ENCODE peak calls at places on chromosomes 3 and 15, in five cellular contexts. One of them, this sample, is unnamed.

GRCh38 chr3:18758047-18758704 is 333.0 kb upstream of the SATB1 start:
- DNase-seq in cardiac septum: no peak
- DNase-seq in small intestine: peak
- DNase-seq in lower lobe of right lung: no peak
- DNase-seq in GM10248: peak
- DNase-seq in this sample: no peak

GRCh38 chr3:46405301-46406079 is 1.4 kb downstream of the CCR5AS start:
- DNase-seq in cardiac septum: no peak
- DNase-seq in small intestine: peak
- DNase-seq in lower lobe of right lung: peak
- DNase-seq in GM10248: no peak
- DNase-seq in this sample: no peak

GRCh38 chr3:69354948-69355347 is 30.9 kb downstream of the FRMD4B start:
- DNase-seq in cardiac septum: no peak
- DNase-seq in small intestine: no peak
- DNase-seq in lower lobe of right lung: no peak
- DNase-seq in GM10248: no peak
- DNase-seq in this sample: no peak

GRCh38 chr3:53696401-53697172 is 149.6 kb downstream of the CHDH start:
- DNase-seq in cardiac septum: no peak
- DNase-seq in small intestine: peak
- DNase-seq in lower lobe of right lung: peak
- DNase-seq in GM10248: no peak
- DNase-seq in this sample: no peak

GRCh38 chr3:122468896-122469533 is 45.7 kb downstream of the KPNA1 start:
- DNase-seq in cardiac septum: no peak
- DNase-seq in small intestine: no peak
- DNase-seq in lower lobe of right lung: no peak
- DNase-seq in GM10248: no peak
- DNase-seq in this sample: no peak

GRCh38 chr3:53166781-53167291 is 5.8 kb downstream of the PRKCD start:
- DNase-seq in cardiac septum: peak
- DNase-seq in small intestine: no peak
- DNase-seq in lower lobe of right lung: peak
- DNase-seq in GM10248: no peak
- DNase-seq in this sample: no peak

GRCh38 chr15:52423852-52424251 is 104.8 kb downstream of the MYO5A start:
- DNase-seq in cardiac septum: no peak
- DNase-seq in small intestine: no peak
- DNase-seq in lower lobe of right lung: no peak
- DNase-seq in GM10248: no peak
- DNase-seq in this sample: no peak

GRCh38 chr3:9732080-9732752 is 681 bp downstream of the BRPF1 start:
- DNase-seq in cardiac septum: no peak
- DNase-seq in small intestine: no peak
- DNase-seq in lower lobe of right lung: peak
- DNase-seq in GM10248: peak
- DNase-seq in this sample: no peak

GRCh38 chr15:35302340-35302739 is 217.2 kb upstream of the NANOGP8 start:
- DNase-seq in cardiac septum: no peak
- DNase-seq in small intestine: no peak
- DNase-seq in lower lobe of right lung: no peak
- DNase-seq in GM10248: no peak
- DNase-seq in this sample: no peak

GRCh38 chr15:60918234-60918964 is 310.7 kb downstream of the RORA start:
- DNase-seq in cardiac septum: no peak
- DNase-seq in small intestine: peak
- DNase-seq in lower lobe of right lung: no peak
- DNase-seq in GM10248: no peak
- DNase-seq in this sample: no peak

GRCh38 chr15:38868326-38869114 is 303.9 kb upstream of the RASGRP1 start:
- DNase-seq in cardiac septum: no peak
- DNase-seq in small intestine: peak
- DNase-seq in lower lobe of right lung: no peak
- DNase-seq in GM10248: no peak
- DNase-seq in this sample: no peak

GRCh38 chr3:59268170-59268569 is 218.3 kb upstream of the CFAP20DC start:
- DNase-seq in cardiac septum: no peak
- DNase-seq in small intestine: no peak
- DNase-seq in lower lobe of right lung: no peak
- DNase-seq in GM10248: no peak
- DNase-seq in this sample: no peak

GRCh38 chr3:9224490-9224889 is 25.0 kb downstream of the SRGAP3 start:
- DNase-seq in cardiac septum: no peak
- DNase-seq in small intestine: no peak
- DNase-seq in lower lobe of right lung: no peak
- DNase-seq in GM10248: peak
- DNase-seq in this sample: no peak

GRCh38 chr15:96626936-96627577 is 296.6 kb downstream of the NR2F2 start:
- DNase-seq in cardiac septum: no peak
- DNase-seq in small intestine: no peak
- DNase-seq in lower lobe of right lung: peak
- DNase-seq in GM10248: no peak
- DNase-seq in this sample: no peak

GRCh38 chr3:104392327-104392726 is 974.4 kb upstream of the ALCAM start:
- DNase-seq in cardiac septum: no peak
- DNase-seq in small intestine: no peak
- DNase-seq in lower lobe of right lung: no peak
- DNase-seq in GM10248: no peak
- DNase-seq in this sample: no peak

GRCh38 chr3:56980798-56981390 is 79.6 kb upstream of the SPATA12 start:
- DNase-seq in cardiac septum: peak
- DNase-seq in small intestine: no peak
- DNase-seq in lower lobe of right lung: no peak
- DNase-seq in GM10248: no peak
- DNase-seq in this sample: peak

GRCh38 chr15:28914046-28914445 is 28.3 kb downstream of the APBA2 start:
- DNase-seq in cardiac septum: no peak
- DNase-seq in small intestine: no peak
- DNase-seq in lower lobe of right lung: no peak
- DNase-seq in GM10248: no peak
- DNase-seq in this sample: no peak

GRCh38 chr15:43370310-43370974 is 401 bp downstream of the ZSCAN29 start:
- DNase-seq in cardiac septum: no peak
- DNase-seq in small intestine: no peak
- DNase-seq in lower lobe of right lung: no peak
- DNase-seq in GM10248: no peak
- DNase-seq in this sample: peak

GRCh38 chr3:179677884-179678283 is 25.0 kb downstream of the USP13 start:
- DNase-seq in cardiac septum: no peak
- DNase-seq in small intestine: no peak
- DNase-seq in lower lobe of right lung: no peak
- DNase-seq in GM10248: no peak
- DNase-seq in this sample: no peak

GRCh38 chr3:9870978-9871377 is 9.1 kb downstream of the CIDEC start:
- DNase-seq in cardiac septum: no peak
- DNase-seq in small intestine: no peak
- DNase-seq in lower lobe of right lung: no peak
- DNase-seq in GM10248: no peak
- DNase-seq in this sample: no peak

GRCh38 chr15:67013696-67014095 is 51.7 kb upstream of the SMAD3 start:
- DNase-seq in cardiac septum: no peak
- DNase-seq in small intestine: no peak
- DNase-seq in lower lobe of right lung: no peak
- DNase-seq in GM10248: no peak
- DNase-seq in this sample: no peak

GRCh38 chr3:126936110-126936509 is 46.8 kb upstream of the PLXNA1 start:
- DNase-seq in cardiac septum: no peak
- DNase-seq in small intestine: no peak
- DNase-seq in lower lobe of right lung: no peak
- DNase-seq in GM10248: no peak
- DNase-seq in this sample: no peak

GRCh38 chr3:46102059-46102779 is 74.9 kb upstream of the XCR1 start:
- DNase-seq in cardiac septum: no peak
- DNase-seq in small intestine: no peak
- DNase-seq in lower lobe of right lung: no peak
- DNase-seq in GM10248: no peak
- DNase-seq in this sample: no peak

GRCh38 chr15:78654272-78654671 is 13.3 kb upstream of the CHRNB4 start:
- DNase-seq in cardiac septum: no peak
- DNase-seq in small intestine: no peak
- DNase-seq in lower lobe of right lung: no peak
- DNase-seq in GM10248: no peak
- DNase-seq in this sample: no peak

GRCh38 chr3:125160911-125161371 is 51.6 kb downstream of the SLC12A8 start:
- DNase-seq in cardiac septum: no peak
- DNase-seq in small intestine: no peak
- DNase-seq in lower lobe of right lung: no peak
- DNase-seq in GM10248: no peak
- DNase-seq in this sample: no peak

GRCh38 chr3:191355406-191355805 is 25.1 kb upstream of the UTS2B start:
- DNase-seq in cardiac septum: no peak
- DNase-seq in small intestine: no peak
- DNase-seq in lower lobe of right lung: no peak
- DNase-seq in GM10248: peak
- DNase-seq in this sample: no peak

GRCh38 chr3:127234784-127235183 is 41.9 kb downstream of the PRR23E start:
- DNase-seq in cardiac septum: no peak
- DNase-seq in small intestine: no peak
- DNase-seq in lower lobe of right lung: no peak
- DNase-seq in GM10248: no peak
- DNase-seq in this sample: no peak

GRCh38 chr15:36883705-36884355 is 216.5 kb downstream of the MEIS2 start:
- DNase-seq in cardiac septum: peak
- DNase-seq in small intestine: peak
- DNase-seq in lower lobe of right lung: peak
- DNase-seq in GM10248: peak
- DNase-seq in this sample: peak

GRCh38 chr3:160124224-160124623 is 101.0 kb upstream of the C3orf80 start:
- DNase-seq in cardiac septum: no peak
- DNase-seq in small intestine: no peak
- DNase-seq in lower lobe of right lung: no peak
- DNase-seq in GM10248: no peak
- DNase-seq in this sample: no peak

GRCh38 chr3:133258358-133258757 is 141.5 kb upstream of the BFSP2 start:
- DNase-seq in cardiac septum: no peak
- DNase-seq in small intestine: no peak
- DNase-seq in lower lobe of right lung: no peak
- DNase-seq in GM10248: no peak
- DNase-seq in this sample: no peak

GRCh38 chr15:76973362-76973743 is 21.6 kb upstream of the PSTPIP1 start:
- DNase-seq in cardiac septum: no peak
- DNase-seq in small intestine: no peak
- DNase-seq in lower lobe of right lung: peak
- DNase-seq in GM10248: peak
- DNase-seq in this sample: no peak

GRCh38 chr15:87711011-87711410 is 545.5 kb downstream of the NTRK3 start:
- DNase-seq in cardiac septum: no peak
- DNase-seq in small intestine: no peak
- DNase-seq in lower lobe of right lung: no peak
- DNase-seq in GM10248: no peak
- DNase-seq in this sample: no peak

This sample was measured in coronary artery.